ENCODE peak calls at places on chromosome 11, in four cellular contexts. One of them, this sample, is unnamed.

GRCh38 chr11:416757-417621 is 2.2 kb upstream of the SIGIRR start:
- DNase-seq in transverse colon: peak; percentile 80
- DNase-seq in AG04450: no peak
- DNase-seq in stimulated activated CD4-positive, alpha-beta T cell treated with anti-CD3 and anti-CD28 coated beads, Interleukin-4, amount 100 ng/mL, for 24 hours: no peak
- DNase-seq in this sample: no peak

GRCh38 chr11:57751676-57752253 is at the start of gene BTBD18:
- DNase-seq in transverse colon: peak; percentile 48
- DNase-seq in AG04450: no peak
- DNase-seq in stimulated activated CD4-positive, alpha-beta T cell treated with anti-CD3 and anti-CD28 coated beads, Interleukin-4, amount 100 ng/mL, for 24 hours: no peak
- DNase-seq in this sample: peak; percentile 42

GRCh38 chr11:119536801-119537200 is 113.8 kb upstream of the THY1 start:
- DNase-seq in transverse colon: no peak
- DNase-seq in AG04450: no peak
- DNase-seq in stimulated activated CD4-positive, alpha-beta T cell treated with anti-CD3 and anti-CD28 coated beads, Interleukin-4, amount 100 ng/mL, for 24 hours: no peak
- DNase-seq in this sample: no peak

GRCh38 chr11:35006389-35007128 is 90.1 kb downstream of the PDHX start:
- DNase-seq in transverse colon: peak; percentile 20
- DNase-seq in AG04450: no peak
- DNase-seq in stimulated activated CD4-positive, alpha-beta T cell treated with anti-CD3 and anti-CD28 coated beads, Interleukin-4, amount 100 ng/mL, for 24 hours: peak; percentile 69
- DNase-seq in this sample: no peak

GRCh38 chr11:109590782-109591181 is 168.8 kb downstream of the C11orf87 start:
- DNase-seq in transverse colon: no peak
- DNase-seq in AG04450: no peak
- DNase-seq in stimulated activated CD4-positive, alpha-beta T cell treated with anti-CD3 and anti-CD28 coated beads, Interleukin-4, amount 100 ng/mL, for 24 hours: no peak
- DNase-seq in this sample: no peak

GRCh38 chr11:75349540-75350116 is 1.8 kb downstream of the ARRB1 start:
- DNase-seq in transverse colon: no peak
- DNase-seq in AG04450: no peak
- DNase-seq in stimulated activated CD4-positive, alpha-beta T cell treated with anti-CD3 and anti-CD28 coated beads, Interleukin-4, amount 100 ng/mL, for 24 hours: no peak
- DNase-seq in this sample: no peak

GRCh38 chr11:104772806-104773241 is 125.4 kb downstream of the CASP12 start:
- DNase-seq in transverse colon: no peak
- DNase-seq in AG04450: peak; percentile 68
- DNase-seq in stimulated activated CD4-positive, alpha-beta T cell treated with anti-CD3 and anti-CD28 coated beads, Interleukin-4, amount 100 ng/mL, for 24 hours: no peak
- DNase-seq in this sample: peak; percentile 99

GRCh38 chr11:11078344-11078743 is 220.5 kb upstream of the ZBED5 start:
- DNase-seq in transverse colon: no peak
- DNase-seq in AG04450: no peak
- DNase-seq in stimulated activated CD4-positive, alpha-beta T cell treated with anti-CD3 and anti-CD28 coated beads, Interleukin-4, amount 100 ng/mL, for 24 hours: no peak
- DNase-seq in this sample: no peak

GRCh38 chr11:8768625-8769333 is 86.2 kb downstream of the RPL27A start:
- DNase-seq in transverse colon: no peak
- DNase-seq in AG04450: no peak
- DNase-seq in stimulated activated CD4-positive, alpha-beta T cell treated with anti-CD3 and anti-CD28 coated beads, Interleukin-4, amount 100 ng/mL, for 24 hours: no peak
- DNase-seq in this sample: no peak

GRCh38 chr11:118914178-118914918 is 11.4 kb downstream of the BCL9L start:
- DNase-seq in transverse colon: peak; percentile 65
- DNase-seq in AG04450: no peak
- DNase-seq in stimulated activated CD4-positive, alpha-beta T cell treated with anti-CD3 and anti-CD28 coated beads, Interleukin-4, amount 100 ng/mL, for 24 hours: peak; percentile 63
- DNase-seq in this sample: peak; percentile 74

GRCh38 chr11:38019072-38019775 is 1421.2 kb upstream of the RAG2 start:
- DNase-seq in transverse colon: no peak
- DNase-seq in AG04450: no peak
- DNase-seq in stimulated activated CD4-positive, alpha-beta T cell treated with anti-CD3 and anti-CD28 coated beads, Interleukin-4, amount 100 ng/mL, for 24 hours: no peak
- DNase-seq in this sample: no peak

GRCh38 chr11:17400048-17400775 is 11.8 kb upstream of the KCNJ11 start:
- DNase-seq in transverse colon: no peak
- DNase-seq in AG04450: no peak
- DNase-seq in stimulated activated CD4-positive, alpha-beta T cell treated with anti-CD3 and anti-CD28 coated beads, Interleukin-4, amount 100 ng/mL, for 24 hours: no peak
- DNase-seq in this sample: no peak

GRCh38 chr11:63729326-63729725 is 39.2 kb downstream of the ZFTA start:
- DNase-seq in transverse colon: no peak
- DNase-seq in AG04450: no peak
- DNase-seq in stimulated activated CD4-positive, alpha-beta T cell treated with anti-CD3 and anti-CD28 coated beads, Interleukin-4, amount 100 ng/mL, for 24 hours: no peak
- DNase-seq in this sample: no peak

GRCh38 chr11:71342951-71343827 is 90.8 kb upstream of the SHANK2 start:
- DNase-seq in transverse colon: peak; percentile 38
- DNase-seq in AG04450: no peak
- DNase-seq in stimulated activated CD4-positive, alpha-beta T cell treated with anti-CD3 and anti-CD28 coated beads, Interleukin-4, amount 100 ng/mL, for 24 hours: peak; percentile 5
- DNase-seq in this sample: no peak

GRCh38 chr11:14015711-14016110 is 53.2 kb downstream of the SPON1 start:
- DNase-seq in transverse colon: no peak
- DNase-seq in AG04450: no peak
- DNase-seq in stimulated activated CD4-positive, alpha-beta T cell treated with anti-CD3 and anti-CD28 coated beads, Interleukin-4, amount 100 ng/mL, for 24 hours: no peak
- DNase-seq in this sample: no peak

GRCh38 chr11:14541180-14541579 is 21.0 kb upstream of the PSMA1 start:
- DNase-seq in transverse colon: no peak
- DNase-seq in AG04450: no peak
- DNase-seq in stimulated activated CD4-positive, alpha-beta T cell treated with anti-CD3 and anti-CD28 coated beads, Interleukin-4, amount 100 ng/mL, for 24 hours: no peak
- DNase-seq in this sample: no peak

GRCh38 chr11:581752-582151 is 5.5 kb downstream of the PHRF1 start:
- DNase-seq in transverse colon: no peak
- DNase-seq in AG04450: no peak
- DNase-seq in stimulated activated CD4-positive, alpha-beta T cell treated with anti-CD3 and anti-CD28 coated beads, Interleukin-4, amount 100 ng/mL, for 24 hours: no peak
- DNase-seq in this sample: no peak

GRCh38 chr11:75626692-75627536 is 41.9 kb downstream of the MAP6 start:
- DNase-seq in transverse colon: no peak
- DNase-seq in AG04450: no peak
- DNase-seq in stimulated activated CD4-positive, alpha-beta T cell treated with anti-CD3 and anti-CD28 coated beads, Interleukin-4, amount 100 ng/mL, for 24 hours: no peak
- DNase-seq in this sample: no peak